ENCODE peak calls at places on chromosomes 1 and 21, in seven cellular contexts. One of them, this sample, is unnamed.

GRCh38 chr21:45766501-45766900 is 123.0 kb downstream of the PCBP3 start:
- DNase-seq in tibial artery: no peak
- DNase-seq in HFFc6: no peak
- DNase-seq in PC-9: no peak
- DNase-seq in left lung: no peak
- DNase-seq in osteoblast: no peak
- DNase-seq in nephron progenitor cell: no peak
- DNase-seq in this sample: no peak

GRCh38 chr1:27668808-27669723 is 2.9 kb downstream of the IFI6 start:
- DNase-seq in osteoblast: peak
- DNase-seq in PC-9: no peak
- DNase-seq in nephron progenitor cell: peak
- DNase-seq in tibial artery: peak
- DNase-seq in left lung: peak
- DNase-seq in HFFc6: peak
- DNase-seq in this sample: peak

GRCh38 chr1:85387781-85388180 is 77.2 kb downstream of the DDAH1 start:
- DNase-seq in left lung: no peak
- DNase-seq in osteoblast: no peak
- DNase-seq in PC-9: no peak
- DNase-seq in tibial artery: no peak
- DNase-seq in nephron progenitor cell: no peak
- DNase-seq in HFFc6: no peak
- DNase-seq in this sample: no peak

GRCh38 chr1:172929006-172929405 is 121.7 kb downstream of the TNFSF18 start:
- DNase-seq in nephron progenitor cell: no peak
- DNase-seq in PC-9: no peak
- DNase-seq in HFFc6: peak
- DNase-seq in left lung: no peak
- DNase-seq in tibial artery: no peak
- DNase-seq in osteoblast: peak
- DNase-seq in this sample: no peak

GRCh38 chr1:160575112-160575664 is 4.1 kb downstream of the CD84 start:
- DNase-seq in left lung: no peak
- DNase-seq in tibial artery: no peak
- DNase-seq in osteoblast: peak
- DNase-seq in nephron progenitor cell: no peak
- DNase-seq in PC-9: no peak
- DNase-seq in HFFc6: no peak
- DNase-seq in this sample: no peak

GRCh38 chr21:29190920-29191319 is 60.5 kb downstream of the MAP3K7CL start:
- DNase-seq in tibial artery: no peak
- DNase-seq in osteoblast: no peak
- DNase-seq in left lung: no peak
- DNase-seq in PC-9: peak
- DNase-seq in nephron progenitor cell: no peak
- DNase-seq in HFFc6: no peak
- DNase-seq in this sample: no peak

GRCh38 chr1:204846546-204846945 is 24.1 kb upstream of the NFASC start:
- DNase-seq in osteoblast: no peak
- DNase-seq in HFFc6: no peak
- DNase-seq in PC-9: no peak
- DNase-seq in left lung: no peak
- DNase-seq in nephron progenitor cell: no peak
- DNase-seq in tibial artery: no peak
- DNase-seq in this sample: no peak

GRCh38 chr1:179376223-179376622 is 10.5 kb downstream of the AXDND1 start:
- DNase-seq in HFFc6: no peak
- DNase-seq in tibial artery: no peak
- DNase-seq in nephron progenitor cell: no peak
- DNase-seq in osteoblast: no peak
- DNase-seq in PC-9: no peak
- DNase-seq in left lung: no peak
- DNase-seq in this sample: no peak

GRCh38 chr1:246428542-246429308 is 78.4 kb downstream of the SMYD3 start:
- DNase-seq in left lung: no peak
- DNase-seq in osteoblast: peak
- DNase-seq in tibial artery: no peak
- DNase-seq in nephron progenitor cell: no peak
- DNase-seq in HFFc6: peak
- DNase-seq in PC-9: no peak
- DNase-seq in this sample: no peak

GRCh38 chr1:147171399-147172167 is 687 bp downstream of the PRKAB2 start:
- DNase-seq in HFFc6: peak
- DNase-seq in left lung: no peak
- DNase-seq in nephron progenitor cell: no peak
- DNase-seq in tibial artery: no peak
- DNase-seq in PC-9: no peak
- DNase-seq in osteoblast: peak
- DNase-seq in this sample: no peak

GRCh38 chr1:95115708-95116137 is 1.4 kb upstream of the TLCD4 start:
- DNase-seq in PC-9: no peak
- DNase-seq in osteoblast: no peak
- DNase-seq in left lung: no peak
- DNase-seq in nephron progenitor cell: no peak
- DNase-seq in HFFc6: no peak
- DNase-seq in tibial artery: no peak
- DNase-seq in this sample: no peak

GRCh38 chr1:216804107-216804506 is 80.9 kb upstream of the ESRRG start:
- DNase-seq in PC-9: no peak
- DNase-seq in left lung: no peak
- DNase-seq in osteoblast: no peak
- DNase-seq in tibial artery: no peak
- DNase-seq in HFFc6: no peak
- DNase-seq in nephron progenitor cell: no peak
- DNase-seq in this sample: no peak

GRCh38 chr1:234062166-234062565 is 157.7 kb downstream of the SLC35F3 start:
- DNase-seq in left lung: no peak
- DNase-seq in nephron progenitor cell: no peak
- DNase-seq in tibial artery: no peak
- DNase-seq in PC-9: peak
- DNase-seq in HFFc6: no peak
- DNase-seq in osteoblast: no peak
- DNase-seq in this sample: no peak

GRCh38 chr1:18886003-18886335 is 16.4 kb downstream of the ALDH4A1 start:
- DNase-seq in left lung: no peak
- DNase-seq in osteoblast: peak
- DNase-seq in tibial artery: no peak
- DNase-seq in HFFc6: peak
- DNase-seq in PC-9: no peak
- DNase-seq in nephron progenitor cell: no peak
- DNase-seq in this sample: no peak

GRCh38 chr1:121519042-121519755 is 334.4 kb downstream of the SRGAP2C start:
- DNase-seq in left lung: peak
- DNase-seq in HFFc6: no peak
- DNase-seq in PC-9: peak
- DNase-seq in nephron progenitor cell: peak
- DNase-seq in tibial artery: no peak
- DNase-seq in osteoblast: peak
- DNase-seq in this sample: peak

GRCh38 chr1:226549094-226549936 is 751 bp downstream of the STUM start:
- DNase-seq in tibial artery: no peak
- DNase-seq in left lung: no peak
- DNase-seq in osteoblast: peak
- DNase-seq in PC-9: no peak
- DNase-seq in nephron progenitor cell: no peak
- DNase-seq in HFFc6: no peak
- DNase-seq in this sample: no peak

GRCh38 chr1:226551299-226551698 is 2.7 kb downstream of the STUM start:
- DNase-seq in PC-9: no peak
- DNase-seq in HFFc6: no peak
- DNase-seq in left lung: no peak
- DNase-seq in nephron progenitor cell: no peak
- DNase-seq in tibial artery: peak
- DNase-seq in osteoblast: no peak
- DNase-seq in this sample: no peak

GRCh38 chr1:226550671-226551041 is 2.1 kb downstream of the STUM start:
- DNase-seq in HFFc6: no peak
- DNase-seq in PC-9: no peak
- DNase-seq in osteoblast: peak
- DNase-seq in tibial artery: no peak
- DNase-seq in nephron progenitor cell: no peak
- DNase-seq in left lung: no peak
- DNase-seq in this sample: no peak

GRCh38 chr1:226548281-226549093 is at the start of gene STUM:
- DNase-seq in PC-9: no peak
- DNase-seq in osteoblast: peak
- DNase-seq in nephron progenitor cell: peak
- DNase-seq in left lung: peak
- DNase-seq in HFFc6: no peak
- DNase-seq in tibial artery: peak
- DNase-seq in this sample: no peak

DNA sequence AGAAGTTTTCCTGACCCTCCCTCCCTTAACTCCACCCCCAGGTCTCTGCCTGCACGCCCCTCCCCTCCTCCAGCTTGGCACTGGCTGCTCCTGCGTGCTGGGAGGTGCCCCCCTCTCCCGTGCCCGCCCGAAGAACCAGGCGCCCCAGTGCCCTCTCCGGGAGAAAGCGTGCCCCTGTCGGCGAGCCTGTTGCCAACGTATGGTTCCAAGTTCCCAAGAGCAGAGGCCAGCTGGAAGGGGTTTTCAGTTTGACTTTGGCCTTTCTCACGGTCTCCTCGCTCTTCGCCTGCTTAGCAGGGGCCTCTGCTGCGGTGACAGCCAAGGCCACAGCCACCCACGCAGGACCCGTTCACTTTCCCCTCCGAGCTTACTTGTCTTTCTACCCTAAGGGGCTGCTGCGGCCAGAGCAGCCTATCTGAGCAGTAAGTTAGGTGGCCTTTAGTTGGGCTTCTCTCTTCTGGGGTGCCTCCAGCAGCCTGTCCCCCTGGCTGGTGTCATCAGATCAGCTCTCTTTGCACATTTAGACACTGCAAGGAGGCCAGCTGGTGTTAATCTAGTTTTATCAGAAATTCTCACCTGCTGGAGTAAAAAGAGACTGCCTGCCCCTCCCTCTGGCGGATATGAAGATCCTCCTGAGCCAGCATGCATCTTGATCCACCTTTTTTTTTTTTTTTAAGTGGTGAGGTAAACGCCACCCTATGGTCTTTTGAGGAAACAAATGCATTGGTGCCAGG is 1.5 kb downstream of the STUM start:
- DNase-seq in PC-9: peak
- DNase-seq in nephron progenitor cell: peak
- DNase-seq in HFFc6: no peak
- DNase-seq in tibial artery: peak
- DNase-seq in osteoblast: peak
- DNase-seq in left lung: no peak
- DNase-seq in this sample: no peak
- TF ChIP-seq CTCF in PC-9: peak
- TF ChIP-seq CTCF in nephron progenitor cell: no peak
- TF ChIP-seq CTCF in HFFc6: no peak
- TF ChIP-seq CTCF in tibial artery: no peak
- TF ChIP-seq CTCF in osteoblast: no peak
- TF ChIP-seq CTCF in left lung: no peak
- TF ChIP-seq CTCF in this sample: peak

DNA sequence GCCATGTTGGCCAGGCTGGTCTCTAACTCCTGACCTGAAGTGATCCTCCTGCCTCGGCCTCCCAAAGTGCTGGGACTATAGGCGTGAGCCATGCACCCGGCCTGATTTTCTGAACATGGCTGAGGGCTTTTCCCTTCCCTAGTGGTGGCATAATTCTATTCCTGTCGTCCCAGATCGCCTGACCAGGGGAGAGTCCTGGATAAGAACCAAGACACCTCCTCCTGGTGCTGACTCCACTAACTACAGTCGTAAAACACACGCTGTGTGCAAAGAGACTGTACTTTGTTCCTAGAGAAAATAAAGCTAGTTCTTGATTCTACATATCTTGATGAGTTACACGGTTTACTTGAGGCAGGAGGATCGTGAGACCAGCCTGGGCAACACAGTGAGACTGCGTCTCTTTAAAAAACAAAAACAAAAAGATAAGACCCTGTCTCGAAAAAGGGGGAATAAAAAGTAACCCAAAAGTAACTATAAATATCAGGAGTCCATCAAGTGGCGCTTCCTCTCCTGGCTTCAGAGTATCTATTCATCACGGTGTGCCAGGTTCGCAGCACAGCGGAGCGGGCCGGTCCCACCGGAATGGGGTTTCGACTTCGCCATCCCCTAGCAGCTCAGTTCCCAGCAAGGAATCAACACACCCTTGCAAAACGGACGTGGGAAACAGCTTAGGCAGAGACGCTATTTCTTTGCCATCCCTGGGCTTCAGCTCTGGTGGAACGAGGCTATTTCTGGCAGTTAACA is 973 bp downstream of the SDF4 start:
- DNase-seq in nephron progenitor cell: no peak
- DNase-seq in PC-9: peak
- DNase-seq in left lung: no peak
- DNase-seq in HFFc6: peak
- DNase-seq in tibial artery: no peak
- DNase-seq in osteoblast: peak
- DNase-seq in this sample: no peak
- TF ChIP-seq CTCF in nephron progenitor cell: no peak
- TF ChIP-seq CTCF in PC-9: peak
- TF ChIP-seq CTCF in left lung: no peak
- TF ChIP-seq CTCF in HFFc6: peak
- TF ChIP-seq CTCF in tibial artery: no peak
- TF ChIP-seq CTCF in osteoblast: peak
- TF ChIP-seq CTCF in this sample: peak

GRCh38 chr1:11885922-11886321 is 27.2 kb upstream of the NPPB start:
- DNase-seq in HFFc6: no peak
- DNase-seq in left lung: peak
- DNase-seq in PC-9: no peak
- DNase-seq in tibial artery: no peak
- DNase-seq in osteoblast: peak
- DNase-seq in nephron progenitor cell: no peak
- DNase-seq in this sample: no peak

GRCh38 chr1:11880911-11881748 is 22.4 kb upstream of the NPPB start:
- DNase-seq in nephron progenitor cell: peak
- DNase-seq in HFFc6: no peak
- DNase-seq in PC-9: no peak
- DNase-seq in tibial artery: no peak
- DNase-seq in osteoblast: peak
- DNase-seq in left lung: peak
- DNase-seq in this sample: no peak

GRCh38 chr1:11880181-11880575 is 21.4 kb upstream of the NPPB start:
- DNase-seq in HFFc6: no peak
- DNase-seq in left lung: peak
- DNase-seq in PC-9: no peak
- DNase-seq in nephron progenitor cell: no peak
- DNase-seq in osteoblast: peak
- DNase-seq in tibial artery: no peak
- DNase-seq in this sample: no peak

GRCh38 chr1:11881749-11882441 is 23.1 kb upstream of the NPPB start:
- DNase-seq in HFFc6: no peak
- DNase-seq in PC-9: no peak
- DNase-seq in nephron progenitor cell: no peak
- DNase-seq in osteoblast: peak
- DNase-seq in left lung: peak
- DNase-seq in tibial artery: no peak
- DNase-seq in this sample: no peak

GRCh38 chr1:11882814-11883538 is 24.2 kb upstream of the NPPB start:
- DNase-seq in tibial artery: no peak
- DNase-seq in osteoblast: peak
- DNase-seq in nephron progenitor cell: no peak
- DNase-seq in PC-9: no peak
- DNase-seq in HFFc6: no peak
- DNase-seq in left lung: peak
- DNase-seq in this sample: no peak
- TF ChIP-seq CTCF in tibial artery: no peak
- TF ChIP-seq CTCF in osteoblast: no peak
- TF ChIP-seq CTCF in nephron progenitor cell: no peak
- TF ChIP-seq CTCF in PC-9: no peak
- TF ChIP-seq CTCF in HFFc6: no peak
- TF ChIP-seq CTCF in left lung: no peak
- TF ChIP-seq CTCF in this sample: no peak

GRCh38 chr1:101820080-101820479 is 176.6 kb downstream of the OLFM3 start:
- DNase-seq in tibial artery: no peak
- DNase-seq in left lung: no peak
- DNase-seq in PC-9: no peak
- DNase-seq in HFFc6: peak
- DNase-seq in osteoblast: no peak
- DNase-seq in nephron progenitor cell: no peak
- DNase-seq in this sample: no peak
- TF ChIP-seq CTCF in tibial artery: no peak
- TF ChIP-seq CTCF in left lung: peak
- TF ChIP-seq CTCF in PC-9: peak
- TF ChIP-seq CTCF in HFFc6: peak
- TF ChIP-seq CTCF in osteoblast: peak
- TF ChIP-seq CTCF in nephron progenitor cell: peak
- TF ChIP-seq CTCF in this sample: peak